ENCODE peak calls at places on chromosomes 12 and 14, in seven cellular contexts. O, B, T, N, P, G and M are unnamed samples.
A peak's percentile ranks its signal among the peaks of the same experiment; 100 is the strongest.

GRCh38 chr14:90383731-90384542 is 12.9 kb upstream of the CALM1 start:
- DNase-seq in O (no peak), B (peak; percentile 47), T (peak; percentile 53), N (peak; percentile 60), P (no peak), G (peak; percentile 69), M (peak; percentile 39)

GRCh38 chr14:29724991-29725390 is 202.7 kb downstream of the PRKD1 start:
- DNase-seq in O (no peak), B (no peak), T (no peak), N (no peak), P (no peak), G (peak; percentile 66), M (peak; percentile 33)

GRCh38 chr12:27501956-27502562 is 21.9 kb upstream of the PPFIBP1 start:
- DNase-seq in O (no peak), B (no peak), T (no peak), N (no peak), P (no peak), G (no peak), M (no peak)

GRCh38 chr12:92827836-92828431 is 101.2 kb downstream of the EEA1 start:
- DNase-seq in O (no peak), B (no peak), T (peak; percentile 35), N (no peak), P (peak; percentile 20), G (no peak), M (peak; percentile 69)

GRCh38 chr14:75427126-75427481 is 718 bp upstream of the JDP2 start:
- DNase-seq in O (no peak), B (no peak), T (no peak), N (no peak), P (no peak), G (no peak), M (no peak)

GRCh38 chr12:114710151-114710550 is 26.2 kb upstream of the TBX3 start:
- DNase-seq in O (no peak), B (no peak), T (no peak), N (no peak), P (no peak), G (no peak), M (no peak)

GRCh38 chr14:59274991-59275391 is 86.5 kb downstream of the DAAM1 start:
- DNase-seq in O (no peak), B (peak; percentile 21), T (no peak), N (no peak), P (no peak), G (peak; percentile 26), M (no peak)

GRCh38 chr12:111741235-111741812 is 25.4 kb upstream of the ALDH2 start:
- DNase-seq in O (no peak), B (no peak), T (no peak), N (no peak), P (no peak), G (peak; percentile 35), M (no peak)

GRCh38 chr12:1443421-1444141 is 150.8 kb downstream of the FBXL14 start:
- DNase-seq in O (no peak), B (no peak), T (no peak), N (no peak), P (peak; percentile 19), G (no peak), M (peak; percentile 77)

GRCh38 chr14:75279153-75279738 is 618 bp downstream of the FOS start:
- DNase-seq in O (no peak), B (peak; percentile 47), T (peak; percentile 57), N (peak; percentile 65), P (no peak), G (peak; percentile 64), M (peak; percentile 49)

GRCh38 chr12:52984136-52984535 is 22.1 kb upstream of the EIF4B start:
- DNase-seq in O (no peak), B (no peak), T (no peak), N (no peak), P (no peak), G (no peak), M (no peak)

GRCh38 chr12:56206373-56207166 is 15.2 kb downstream of the RNF41 start:
- DNase-seq in O (no peak), B (peak; percentile 21), T (peak; percentile 36), N (peak; percentile 29), P (no peak), G (peak; percentile 60), M (peak; percentile 57)

GRCh38 chr12:49094104-49094948 is at the start of gene DHH:
- DNase-seq in O (no peak), B (no peak), T (no peak), N (no peak), P (no peak), G (peak; percentile 31), M (no peak)

GRCh38 chr12:39047539-39048078 is 142.2 kb upstream of the CPNE8 start:
- DNase-seq in O (no peak), B (no peak), T (no peak), N (no peak), P (no peak), G (no peak), M (no peak)

GRCh38 chr12:47717443-47718193 is 7.7 kb downstream of the ENDOU start:
- DNase-seq in O (no peak), B (no peak), T (peak; percentile 51), N (peak; percentile 47), P (no peak), G (peak; percentile 84), M (peak; percentile 63)

GRCh38 chr12:89770391-89770790 is 61.8 kb upstream of the ATP2B1 start:
- DNase-seq in O (no peak), B (no peak), T (no peak), N (no peak), P (no peak), G (no peak), M (no peak)

GRCh38 chr12:121964813-121965643 is 46.6 kb downstream of the CFAP251 start:
- DNase-seq in O (no peak), B (no peak), T (no peak), N (no peak), P (peak; percentile 80), G (no peak), M (peak; percentile 73)

GRCh38 chr12:19489168-19489567 is 49.9 kb downstream of the AEBP2 start:
- DNase-seq in O (no peak), B (no peak), T (peak; percentile 27), N (no peak), P (no peak), G (no peak), M (no peak)

GRCh38 chr14:49732896-49733295 is 35.1 kb upstream of the KLHDC2 start:
- DNase-seq in O (no peak), B (no peak), T (no peak), N (no peak), P (no peak), G (no peak), M (no peak)

GRCh38 chr12:115752151-115752550 is 525.3 kb downstream of the MED13L start:
- DNase-seq in O (no peak), B (no peak), T (no peak), N (no peak), P (no peak), G (no peak), M (no peak)

GRCh38 chr12:41223600-41223999 is 35.5 kb downstream of the PDZRN4 start:
- DNase-seq in O (no peak), B (no peak), T (no peak), N (no peak), P (no peak), G (no peak), M (no peak)

GRCh38 chr14:67727361-67727760 is 25.7 kb downstream of the RDH12 start:
- DNase-seq in O (no peak), B (no peak), T (no peak), N (no peak), P (no peak), G (no peak), M (no peak)

GRCh38 chr12:114921796-114922195 is 237.8 kb upstream of the TBX3 start:
- DNase-seq in O (no peak), B (no peak), T (no peak), N (no peak), P (no peak), G (no peak), M (peak; percentile 13)